ENCODE peak calls at places on chromosomes 3 and 15, in seven cellular contexts. One of them, this sample, is unnamed.

GRCh38 chr3:139937674-139938279 is 2.8 kb downstream of the CLSTN2 start:
- DNase-seq in GM23248: peak; percentile 72
- DNase-seq in OCI-LY7: peak; percentile 20
- DNase-seq in GM23338: peak; percentile 57
- DNase-seq in SK-N-SH: peak; percentile 59
- DNase-seq in neural progenitor cell: peak; percentile 48
- DNase-seq in hepatocyte: peak; percentile 65
- DNase-seq in this sample: peak; percentile 41

GRCh38 chr3:188720636-188721035 is 451.1 kb upstream of the TPRG1 start:
- DNase-seq in GM23248: peak; percentile 79
- DNase-seq in OCI-LY7: no peak
- DNase-seq in GM23338: no peak
- DNase-seq in SK-N-SH: no peak
- DNase-seq in neural progenitor cell: no peak
- DNase-seq in hepatocyte: no peak
- DNase-seq in this sample: peak; percentile 43

GRCh38 chr15:87753539-87753938 is 503.0 kb downstream of the NTRK3 start:
- DNase-seq in GM23248: no peak
- DNase-seq in OCI-LY7: no peak
- DNase-seq in GM23338: peak; percentile 38
- DNase-seq in SK-N-SH: no peak
- DNase-seq in neural progenitor cell: no peak
- DNase-seq in hepatocyte: no peak
- DNase-seq in this sample: no peak

GRCh38 chr3:79809106-79809505 is 41.3 kb upstream of the ROBO1 start:
- DNase-seq in GM23248: no peak
- DNase-seq in OCI-LY7: no peak
- DNase-seq in GM23338: no peak
- DNase-seq in SK-N-SH: no peak
- DNase-seq in neural progenitor cell: no peak
- DNase-seq in hepatocyte: no peak
- DNase-seq in this sample: no peak

GRCh38 chr15:69604050-69604378 is 151.4 kb downstream of the RPLP1 start:
- DNase-seq in GM23248: no peak
- DNase-seq in OCI-LY7: no peak
- DNase-seq in GM23338: peak; percentile 59
- DNase-seq in SK-N-SH: no peak
- DNase-seq in neural progenitor cell: no peak
- DNase-seq in hepatocyte: peak; percentile 67
- DNase-seq in this sample: peak; percentile 70

GRCh38 chr3:144390786-144391185 is 419.2 kb downstream of the DIPK2A start:
- DNase-seq in GM23248: no peak
- DNase-seq in OCI-LY7: no peak
- DNase-seq in GM23338: no peak
- DNase-seq in SK-N-SH: no peak
- DNase-seq in neural progenitor cell: no peak
- DNase-seq in hepatocyte: no peak
- DNase-seq in this sample: no peak

GRCh38 chr15:94734460-94734859 is 503.1 kb downstream of the MCTP2 start:
- DNase-seq in GM23248: no peak
- DNase-seq in OCI-LY7: no peak
- DNase-seq in GM23338: no peak
- DNase-seq in SK-N-SH: no peak
- DNase-seq in neural progenitor cell: no peak
- DNase-seq in hepatocyte: no peak
- DNase-seq in this sample: no peak

GRCh38 chr15:79179108-79179561 is 88.6 kb upstream of the RASGRF1 start:
- DNase-seq in GM23248: no peak
- DNase-seq in OCI-LY7: no peak
- DNase-seq in GM23338: peak; percentile 29
- DNase-seq in SK-N-SH: no peak
- DNase-seq in neural progenitor cell: no peak
- DNase-seq in hepatocyte: peak; percentile 89
- DNase-seq in this sample: peak; percentile 94

GRCh38 chr3:81816473-81817260 is 55.2 kb upstream of the GBE1 start:
- DNase-seq in GM23248: peak; percentile 34
- DNase-seq in OCI-LY7: no peak
- DNase-seq in GM23338: no peak
- DNase-seq in SK-N-SH: no peak
- DNase-seq in neural progenitor cell: peak; percentile 86
- DNase-seq in hepatocyte: peak; percentile 14
- DNase-seq in this sample: no peak

GRCh38 chr3:165839296-165840076 is 2.3 kb upstream of the BCHE start:
- DNase-seq in GM23248: no peak
- DNase-seq in OCI-LY7: no peak
- DNase-seq in GM23338: peak; percentile 6
- DNase-seq in SK-N-SH: no peak
- DNase-seq in neural progenitor cell: peak; percentile 11
- DNase-seq in hepatocyte: no peak
- DNase-seq in this sample: no peak

GRCh38 chr3:24496529-24497482 is 2.2 kb upstream of the THRB start:
- DNase-seq in GM23248: peak; percentile 85
- DNase-seq in OCI-LY7: no peak
- DNase-seq in GM23338: peak; percentile 89
- DNase-seq in SK-N-SH: peak; percentile 63
- DNase-seq in neural progenitor cell: peak; percentile 74
- DNase-seq in hepatocyte: peak; percentile 69
- DNase-seq in this sample: peak; percentile 68

GRCh38 chr15:55344206-55344605 is 25.2 kb downstream of the PIGB start:
- DNase-seq in GM23248: peak; percentile 45
- DNase-seq in OCI-LY7: no peak
- DNase-seq in GM23338: peak; percentile 74
- DNase-seq in SK-N-SH: no peak
- DNase-seq in neural progenitor cell: peak; percentile 34
- DNase-seq in hepatocyte: no peak
- DNase-seq in this sample: no peak

GRCh38 chr15:76433798-76434400 is 97.3 kb downstream of the ISL2 start:
- DNase-seq in GM23248: peak; percentile 39
- DNase-seq in OCI-LY7: no peak
- DNase-seq in GM23338: peak; percentile 28
- DNase-seq in SK-N-SH: no peak
- DNase-seq in neural progenitor cell: no peak
- DNase-seq in hepatocyte: no peak
- DNase-seq in this sample: peak; percentile 12

GRCh38 chr3:123489400-123490004 is 40.6 kb upstream of the ADCY5 start:
- DNase-seq in GM23248: peak; percentile 72
- DNase-seq in OCI-LY7: peak; percentile 47
- DNase-seq in GM23338: peak; percentile 84
- DNase-seq in SK-N-SH: peak; percentile 83
- DNase-seq in neural progenitor cell: peak; percentile 79
- DNase-seq in hepatocyte: peak; percentile 80
- DNase-seq in this sample: peak; percentile 84

GRCh38 chr3:195150194-195151118 is 120.5 kb downstream of the XXYLT1 start:
- DNase-seq in GM23248: peak; percentile 23
- DNase-seq in OCI-LY7: peak; percentile 64
- DNase-seq in GM23338: peak; percentile 85
- DNase-seq in SK-N-SH: peak; percentile 38
- DNase-seq in neural progenitor cell: peak; percentile 54
- DNase-seq in hepatocyte: peak; percentile 66
- DNase-seq in this sample: peak; percentile 78

GRCh38 chr15:84734794-84735479 is 13.5 kb upstream of the ZNF592 start:
- DNase-seq in GM23248: no peak
- DNase-seq in OCI-LY7: peak; percentile 95
- DNase-seq in GM23338: peak; percentile 98
- DNase-seq in SK-N-SH: no peak
- DNase-seq in neural progenitor cell: peak; percentile 71
- DNase-seq in hepatocyte: peak; percentile 93
- DNase-seq in this sample: peak; percentile 88

GRCh38 chr15:84740691-84741090 is 7.7 kb upstream of the ZNF592 start:
- DNase-seq in GM23248: no peak
- DNase-seq in OCI-LY7: no peak
- DNase-seq in GM23338: no peak
- DNase-seq in SK-N-SH: no peak
- DNase-seq in neural progenitor cell: no peak
- DNase-seq in hepatocyte: no peak
- DNase-seq in this sample: no peak

GRCh38 chr15:84731774-84732173 is 15.8 kb upstream of the SEC11A start:
- DNase-seq in GM23248: peak; percentile 75
- DNase-seq in OCI-LY7: no peak
- DNase-seq in GM23338: no peak
- DNase-seq in SK-N-SH: no peak
- DNase-seq in neural progenitor cell: no peak
- DNase-seq in hepatocyte: no peak
- DNase-seq in this sample: no peak

GRCh38 chr15:84737005-84737404 is 11.4 kb upstream of the ZNF592 start:
- DNase-seq in GM23248: no peak
- DNase-seq in OCI-LY7: no peak
- DNase-seq in GM23338: no peak
- DNase-seq in SK-N-SH: no peak
- DNase-seq in neural progenitor cell: no peak
- DNase-seq in hepatocyte: no peak
- DNase-seq in this sample: no peak

GRCh38 chr15:84736375-84736774 is 12.0 kb upstream of the ZNF592 start:
- DNase-seq in GM23248: no peak
- DNase-seq in OCI-LY7: peak; percentile 95
- DNase-seq in GM23338: no peak
- DNase-seq in SK-N-SH: no peak
- DNase-seq in neural progenitor cell: no peak
- DNase-seq in hepatocyte: no peak
- DNase-seq in this sample: no peak
- H3K27ac ChIP-seq in GM23248: no peak overlapping the region
- H3K27ac ChIP-seq in OCI-LY7: peak overlapping the region; percentile 98
- H3K27ac ChIP-seq in GM23338: no peak overlapping the region
- H3K27ac ChIP-seq in SK-N-SH: no peak overlapping the region
- H3K27ac ChIP-seq in neural progenitor cell: no peak overlapping the region
- H3K27ac ChIP-seq in hepatocyte: peak overlapping the region; percentile 92
- H3K27ac ChIP-seq in this sample: peak overlapping the region; percentile 91

DNA sequence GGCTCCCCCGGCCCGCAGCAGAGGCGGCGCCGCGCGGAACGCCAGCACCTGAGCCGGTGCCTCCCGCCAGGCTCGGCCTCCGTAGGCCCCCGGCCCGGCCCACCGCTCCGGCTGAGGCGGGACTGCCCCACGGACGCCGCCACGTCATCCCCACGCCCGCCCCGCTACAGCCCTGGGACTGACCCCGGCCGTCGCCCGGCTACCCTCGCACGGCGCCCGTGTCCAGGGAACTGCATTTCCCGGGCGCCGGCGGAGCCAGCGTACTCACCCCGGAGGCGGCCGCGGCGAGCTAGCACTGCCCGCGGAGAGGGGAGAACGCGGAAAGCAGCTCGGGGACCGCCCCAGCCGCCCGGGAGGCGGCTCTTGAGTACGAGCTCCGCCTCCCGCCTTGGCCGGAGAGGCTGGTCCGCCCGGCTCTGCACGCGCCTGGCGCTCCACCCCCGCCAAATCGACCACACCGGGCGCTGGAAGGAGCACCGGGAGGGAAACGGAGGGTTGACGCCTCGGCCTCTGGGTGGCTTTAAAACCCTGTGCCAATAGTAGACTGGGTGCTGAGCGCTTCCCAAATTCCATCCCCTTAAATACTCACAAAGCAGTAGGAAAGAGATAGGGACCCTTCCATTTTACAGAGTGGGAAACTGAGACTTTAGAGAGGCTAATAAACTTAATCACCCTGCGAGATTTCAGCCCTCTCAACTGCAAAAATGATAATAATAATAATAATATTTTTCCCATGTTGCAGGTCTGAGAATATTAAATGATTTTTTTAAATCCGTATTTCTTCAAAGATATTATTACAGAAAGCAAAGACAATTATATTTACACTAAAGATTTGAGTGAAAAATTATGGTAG is at the start of gene B4GALT4:
- DNase-seq in GM23248: peak; percentile 98
- DNase-seq in OCI-LY7: peak; percentile 93
- DNase-seq in GM23338: peak; percentile 93
- DNase-seq in SK-N-SH: peak; percentile 94
- DNase-seq in neural progenitor cell: peak; percentile 97
- DNase-seq in hepatocyte: peak; percentile 96
- DNase-seq in this sample: peak; percentile 94
- TF ChIP-seq EZH2phosphoT487 in GM23248: no peak
- TF ChIP-seq EZH2phosphoT487 in OCI-LY7: no peak
- TF ChIP-seq EZH2phosphoT487 in GM23338: no peak
- TF ChIP-seq EZH2phosphoT487 in SK-N-SH: no peak
- TF ChIP-seq EZH2phosphoT487 in neural progenitor cell: no peak
- TF ChIP-seq EZH2phosphoT487 in hepatocyte: no peak
- TF ChIP-seq EZH2phosphoT487 in this sample: no peak

GRCh38 chr15:74621546-74621920 is 5.9 kb downstream of the CLK3 start:
- DNase-seq in GM23248: no peak
- DNase-seq in OCI-LY7: no peak
- DNase-seq in GM23338: no peak
- DNase-seq in SK-N-SH: no peak
- DNase-seq in neural progenitor cell: no peak
- DNase-seq in hepatocyte: no peak
- DNase-seq in this sample: no peak
- H3K27ac ChIP-seq in GM23248: no peak overlapping the region
- H3K27ac ChIP-seq in OCI-LY7: no peak overlapping the region
- H3K27ac ChIP-seq in GM23338: no peak overlapping the region
- H3K27ac ChIP-seq in SK-N-SH: no peak overlapping the region
- H3K27ac ChIP-seq in neural progenitor cell: no peak overlapping the region
- H3K27ac ChIP-seq in hepatocyte: no peak overlapping the region
- H3K27ac ChIP-seq in this sample: no peak overlapping the region

GRCh38 chr3:65953881-65954733 is 84.6 kb downstream of the MAGI1 start:
- DNase-seq in GM23248: no peak
- DNase-seq in OCI-LY7: no peak
- DNase-seq in GM23338: peak; percentile 20
- DNase-seq in SK-N-SH: no peak
- DNase-seq in neural progenitor cell: no peak
- DNase-seq in hepatocyte: peak; percentile 53
- DNase-seq in this sample: peak; percentile 8
- TF ChIP-seq EZH2phosphoT487 in GM23248: no peak
- TF ChIP-seq EZH2phosphoT487 in OCI-LY7: no peak
- TF ChIP-seq EZH2phosphoT487 in GM23338: no peak
- TF ChIP-seq EZH2phosphoT487 in SK-N-SH: no peak
- TF ChIP-seq EZH2phosphoT487 in neural progenitor cell: no peak
- TF ChIP-seq EZH2phosphoT487 in hepatocyte: no peak
- TF ChIP-seq EZH2phosphoT487 in this sample: no peak

GRCh38 chr3:178056868-178057267 is 479.4 kb upstream of the KCNMB2 start:
- DNase-seq in GM23248: peak; percentile 32
- DNase-seq in OCI-LY7: no peak
- DNase-seq in GM23338: no peak
- DNase-seq in SK-N-SH: no peak
- DNase-seq in neural progenitor cell: no peak
- DNase-seq in hepatocyte: no peak
- DNase-seq in this sample: no peak

GRCh38 chr3:178060406-178060805 is 475.8 kb upstream of the KCNMB2 start:
- DNase-seq in GM23248: peak; percentile 66
- DNase-seq in OCI-LY7: no peak
- DNase-seq in GM23338: no peak
- DNase-seq in SK-N-SH: no peak
- DNase-seq in neural progenitor cell: no peak
- DNase-seq in hepatocyte: peak; percentile 12
- DNase-seq in this sample: no peak

GRCh38 chr3:178059836-178060235 is 476.4 kb upstream of the KCNMB2 start:
- DNase-seq in GM23248: peak; percentile 62
- DNase-seq in OCI-LY7: no peak
- DNase-seq in GM23338: no peak
- DNase-seq in SK-N-SH: no peak
- DNase-seq in neural progenitor cell: no peak
- DNase-seq in hepatocyte: no peak
- DNase-seq in this sample: no peak

GRCh38 chr3:178058629-178059028 is 477.6 kb upstream of the KCNMB2 start:
- DNase-seq in GM23248: no peak
- DNase-seq in OCI-LY7: no peak
- DNase-seq in GM23338: no peak
- DNase-seq in SK-N-SH: no peak
- DNase-seq in neural progenitor cell: no peak
- DNase-seq in hepatocyte: no peak
- DNase-seq in this sample: no peak

DNA sequence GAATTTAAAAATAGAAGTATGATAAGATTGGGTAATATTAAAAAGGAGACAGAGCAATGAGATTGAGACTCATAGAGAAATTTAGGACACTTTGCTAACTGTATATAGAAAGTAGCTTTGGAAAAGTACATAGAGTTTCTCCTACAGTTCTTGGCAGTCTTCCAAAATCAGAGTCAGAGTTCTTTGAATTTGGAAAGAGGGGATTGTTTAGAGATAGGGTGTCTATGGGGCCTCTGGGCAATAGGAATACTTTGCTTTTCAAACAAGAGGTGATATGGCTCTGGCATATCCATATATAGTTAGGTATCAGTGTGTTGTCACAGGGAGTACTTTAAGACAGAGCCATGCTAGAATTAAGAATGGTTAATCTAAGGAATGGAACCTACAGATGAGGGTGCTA is 477.1 kb upstream of the KCNMB2 start:
- DNase-seq in GM23248: peak; percentile 13
- DNase-seq in OCI-LY7: no peak
- DNase-seq in GM23338: no peak
- DNase-seq in SK-N-SH: no peak
- DNase-seq in neural progenitor cell: no peak
- DNase-seq in hepatocyte: peak; percentile 37
- DNase-seq in this sample: no peak
- H3K27ac ChIP-seq in GM23248: no peak overlapping the region
- H3K27ac ChIP-seq in OCI-LY7: no peak overlapping the region
- H3K27ac ChIP-seq in GM23338: no peak overlapping the region
- H3K27ac ChIP-seq in SK-N-SH: no peak overlapping the region
- H3K27ac ChIP-seq in neural progenitor cell: no peak overlapping the region
- H3K27ac ChIP-seq in hepatocyte: peak overlapping the region; percentile 63
- H3K27ac ChIP-seq in this sample: no peak overlapping the region